ENCODE peak calls at places on chromosome 19, in four cellular contexts. C, A, N and E are unnamed samples.

GRCh38 chr19:16461630-16462051 is 10.1 kb downstream of the EPS15L1 start:
- DNase-seq in A (no peak), C (no peak), N (no peak), E (no peak)

GRCh38 chr19:7494416-7495098 is 5.7 kb upstream of the PEX11G start:
- DNase-seq in C (no peak), N (no peak), A (no peak), E (no peak)

GRCh38 chr19:873084-874019 is 13.9 kb downstream of the CFD start:
- DNase-seq in C (no peak), N (peak; percentile 74), A (peak; percentile 23), E (peak; percentile 64)

GRCh38 chr19:12800873-12801465 is 631 bp downstream of the PRDX2 start:
- DNase-seq in N (no peak), C (no peak), A (no peak), E (no peak)

GRCh38 chr19:954672-955494 is 29.0 kb downstream of the ARID3A start:
- DNase-seq in C (no peak), A (no peak), N (no peak), E (no peak)

GRCh38 chr19:10112895-10113591 is 1.6 kb downstream of the P2RY11 start:
- DNase-seq in N (peak; percentile 60), A (no peak), C (no peak), E (peak; percentile 30)

GRCh38 chr19:44845612-44846454 is at the start of gene NECTIN2:
- DNase-seq in A (peak; percentile 72), C (peak; percentile 99), N (peak; percentile 66), E (peak; percentile 61)

GRCh38 chr19:38841787-38842438 is 7.9 kb downstream of the HNRNPL start:
- DNase-seq in C (no peak), N (peak; percentile 54), A (no peak), E (peak; percentile 30)

GRCh38 chr19:35267818-35268545 is 780 bp upstream of the USF2 start:
- DNase-seq in N (peak; percentile 86), C (peak; percentile 60), A (peak; percentile 27), E (peak; percentile 61)

GRCh38 chr19:47820410-47820809 is 1.3 kb upstream of the CRX start:
- DNase-seq in A (no peak), C (no peak), N (no peak), E (no peak)

GRCh38 chr19:39200066-39200817 is 3.5 kb downstream of the NCCRP1 start:
- DNase-seq in A (no peak), C (no peak), N (no peak), E (no peak)

GRCh38 chr19:10346509-10346908 is 7.1 kb upstream of the ICAM3 start:
- DNase-seq in N (no peak), C (no peak), A (no peak), E (no peak)

GRCh38 chr19:39544201-39544903 is 4.4 kb upstream of the EID2 start:
- DNase-seq in A (no peak), N (no peak), C (no peak), E (no peak)

GRCh38 chr19:51808333-51808986 is 13.5 kb downstream of the FPR3 start:
- DNase-seq in N (no peak), A (no peak), C (peak; percentile 18), E (no peak)

GRCh38 chr19:6572217-6572616 is 18.7 kb downstream of the CD70 start:
- DNase-seq in A (no peak), C (no peak), N (no peak), E (no peak)

GRCh38 chr19:2627319-2627829 is 75.1 kb downstream of the GNG7 start:
- DNase-seq in N (no peak), A (no peak), C (peak; percentile 98), E (no peak)

GRCh38 chr19:32324631-32325215 is 20.7 kb upstream of the ZNF507 start:
- DNase-seq in A (no peak), C (no peak), N (no peak), E (no peak)

GRCh38 chr19:8557637-8558238 is 19.5 kb downstream of the MYO1F start:
- DNase-seq in N (no peak), C (no peak), A (no peak), E (no peak)

GRCh38 chr19:46601318-46602224 is at the start of gene CALM3:
- DNase-seq in C (no peak), A (no peak), N (no peak), E (no peak)

GRCh38 chr19:33300016-33300981 is 2.0 kb downstream of the CEBPA start:
- DNase-seq in A (no peak), N (no peak), C (no peak), E (no peak)

GRCh38 chr19:1851581-1852293 is 3.5 kb upstream of the REXO1 start:
- DNase-seq in N (peak; percentile 86), A (no peak), C (no peak), E (peak; percentile 76)